ENCODE peak calls at places on chromosome 10, in eight cellular contexts. One of them, this sample, is unnamed. For H3K4me1, the result is how much of the 10 kb centered on the place peaks cover.

GRCh38 chr10:131751827-131752775 is 148.7 kb upstream of the PPP2R2D start:
- DNase-seq in mammary epithelial cell: no peak
- DNase-seq in hepatocyte: no peak
- DNase-seq in SK-N-SH: no peak
- DNase-seq in IMR-90: no peak
- DNase-seq in GM23338: peak
- DNase-seq in HCT116: no peak
- DNase-seq in MM.1S: no peak
- DNase-seq in this sample: no peak

GRCh38 chr10:114313139-114313538 is 74.1 kb downstream of the VWA2 start:
- DNase-seq in mammary epithelial cell: no peak
- DNase-seq in hepatocyte: no peak
- DNase-seq in SK-N-SH: no peak
- DNase-seq in IMR-90: no peak
- DNase-seq in GM23338: no peak
- DNase-seq in HCT116: no peak
- DNase-seq in MM.1S: no peak
- DNase-seq in this sample: no peak

GRCh38 chr10:49541762-49542161 is 2.8 kb upstream of the ERCC6 start:
- DNase-seq in mammary epithelial cell: peak
- DNase-seq in hepatocyte: no peak
- DNase-seq in SK-N-SH: no peak
- DNase-seq in IMR-90: no peak
- DNase-seq in GM23338: peak
- DNase-seq in HCT116: no peak
- DNase-seq in MM.1S: no peak
- DNase-seq in this sample: no peak

GRCh38 chr10:93073539-93074136 is at the start of gene CYP26A1:
- DNase-seq in mammary epithelial cell: peak
- DNase-seq in hepatocyte: no peak
- DNase-seq in SK-N-SH: peak
- DNase-seq in IMR-90: no peak
- DNase-seq in GM23338: peak
- DNase-seq in HCT116: no peak
- DNase-seq in MM.1S: peak
- DNase-seq in this sample: no peak

GRCh38 chr10:71860243-71861029 is 9.4 kb upstream of the PSAP start:
- DNase-seq in mammary epithelial cell: peak
- DNase-seq in hepatocyte: peak
- DNase-seq in SK-N-SH: peak
- DNase-seq in IMR-90: peak
- DNase-seq in GM23338: peak
- DNase-seq in HCT116: peak
- DNase-seq in MM.1S: peak
- DNase-seq in this sample: peak

GRCh38 chr10:44301781-44302400 is 83.0 kb downstream of the CXCL12 start:
- DNase-seq in mammary epithelial cell: no peak
- DNase-seq in hepatocyte: no peak
- DNase-seq in SK-N-SH: no peak
- DNase-seq in IMR-90: peak
- DNase-seq in GM23338: no peak
- DNase-seq in HCT116: no peak
- DNase-seq in MM.1S: no peak
- DNase-seq in this sample: no peak

GRCh38 chr10:30384791-30385201 is 35.7 kb upstream of the MTPAP start:
- DNase-seq in mammary epithelial cell: peak
- DNase-seq in hepatocyte: peak
- DNase-seq in SK-N-SH: peak
- DNase-seq in IMR-90: peak
- DNase-seq in GM23338: peak
- DNase-seq in HCT116: peak
- DNase-seq in MM.1S: peak
- DNase-seq in this sample: peak

GRCh38 chr10:33732176-33733025 is 397.9 kb upstream of the NRP1 start:
- DNase-seq in mammary epithelial cell: no peak
- DNase-seq in hepatocyte: peak
- DNase-seq in SK-N-SH: no peak
- DNase-seq in IMR-90: peak
- DNase-seq in GM23338: no peak
- DNase-seq in HCT116: no peak
- DNase-seq in MM.1S: no peak
- DNase-seq in this sample: no peak

GRCh38 chr10:219731-220472 is 84.6 kb downstream of the ZMYND11 start:
- DNase-seq in mammary epithelial cell: peak
- DNase-seq in hepatocyte: no peak
- DNase-seq in SK-N-SH: no peak
- DNase-seq in IMR-90: no peak
- DNase-seq in GM23338: no peak
- DNase-seq in HCT116: no peak
- DNase-seq in MM.1S: no peak
- DNase-seq in this sample: no peak

GRCh38 chr10:130799532-130799931 is 512.0 kb downstream of the TCERG1L start:
- DNase-seq in mammary epithelial cell: no peak
- DNase-seq in hepatocyte: no peak
- DNase-seq in SK-N-SH: no peak
- DNase-seq in IMR-90: no peak
- DNase-seq in GM23338: no peak
- DNase-seq in HCT116: no peak
- DNase-seq in MM.1S: no peak
- DNase-seq in this sample: no peak

GRCh38 chr10:78367751-78368150 is 334.1 kb downstream of the RPS24 start:
- DNase-seq in mammary epithelial cell: no peak
- DNase-seq in hepatocyte: no peak
- DNase-seq in SK-N-SH: no peak
- DNase-seq in IMR-90: no peak
- DNase-seq in GM23338: no peak
- DNase-seq in HCT116: no peak
- DNase-seq in MM.1S: no peak
- DNase-seq in this sample: no peak

GRCh38 chr10:86756511-86757109 is at the start of gene BMPR1A:
- DNase-seq in mammary epithelial cell: peak
- DNase-seq in hepatocyte: peak
- DNase-seq in SK-N-SH: peak
- DNase-seq in IMR-90: peak
- DNase-seq in GM23338: peak
- DNase-seq in HCT116: no peak
- DNase-seq in MM.1S: no peak
- DNase-seq in this sample: no peak

GRCh38 chr10:31353574-31353973 is 34.6 kb downstream of the ZEB1 start:
- DNase-seq in mammary epithelial cell: peak
- DNase-seq in hepatocyte: peak
- DNase-seq in SK-N-SH: no peak
- DNase-seq in IMR-90: peak
- DNase-seq in GM23338: peak
- DNase-seq in HCT116: peak
- DNase-seq in MM.1S: no peak
- DNase-seq in this sample: no peak

DNA sequence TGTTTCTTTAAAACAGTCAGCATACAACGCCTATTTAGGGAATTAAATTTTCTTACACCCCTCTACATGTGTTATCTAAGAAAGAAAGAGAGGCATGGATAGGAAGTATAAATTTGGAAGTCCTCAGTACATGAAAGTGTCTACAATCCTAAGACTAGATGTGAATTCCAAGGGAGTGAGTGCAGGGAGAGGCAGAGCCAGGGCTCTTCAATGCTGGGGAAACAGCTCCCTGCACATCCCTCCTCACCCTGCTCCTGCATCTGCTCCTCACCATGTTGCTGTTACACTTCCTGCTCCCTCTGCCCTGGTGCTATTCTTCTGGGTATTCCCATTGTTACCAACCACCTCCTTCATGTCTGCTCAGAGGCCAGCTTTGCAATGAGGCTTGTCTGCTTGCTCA is 229.1 kb upstream of the AKR1E2 start:
- DNase-seq in mammary epithelial cell: peak
- DNase-seq in hepatocyte: no peak
- DNase-seq in SK-N-SH: no peak
- DNase-seq in IMR-90: peak
- DNase-seq in GM23338: no peak
- DNase-seq in HCT116: no peak
- DNase-seq in MM.1S: no peak
- DNase-seq in this sample: no peak
- H2AFZ ChIP-seq in mammary epithelial cell: peak
- H2AFZ ChIP-seq in hepatocyte: no peak
- H2AFZ ChIP-seq in SK-N-SH: no peak
- H2AFZ ChIP-seq in IMR-90: peak
- H2AFZ ChIP-seq in GM23338: no peak
- H2AFZ ChIP-seq in HCT116: no peak
- H2AFZ ChIP-seq in MM.1S: no peak
- H2AFZ ChIP-seq in this sample: no peak

GRCh38 chr10:80200259-80200658 is 5.1 kb downstream of the ANXA11 start:
- DNase-seq in mammary epithelial cell: no peak
- DNase-seq in hepatocyte: no peak
- DNase-seq in SK-N-SH: no peak
- DNase-seq in IMR-90: no peak
- DNase-seq in GM23338: no peak
- DNase-seq in HCT116: no peak
- DNase-seq in MM.1S: no peak
- DNase-seq in this sample: no peak

GRCh38 chr10:80199828-80200227 is 5.5 kb downstream of the ANXA11 start:
- DNase-seq in mammary epithelial cell: no peak
- DNase-seq in hepatocyte: peak
- DNase-seq in SK-N-SH: no peak
- DNase-seq in IMR-90: peak
- DNase-seq in GM23338: peak
- DNase-seq in HCT116: no peak
- DNase-seq in MM.1S: no peak
- DNase-seq in this sample: no peak

GRCh38 chr10:80200687-80201086 is 4.7 kb downstream of the ANXA11 start:
- DNase-seq in mammary epithelial cell: no peak
- DNase-seq in hepatocyte: no peak
- DNase-seq in SK-N-SH: no peak
- DNase-seq in IMR-90: no peak
- DNase-seq in GM23338: no peak
- DNase-seq in HCT116: no peak
- DNase-seq in MM.1S: no peak
- DNase-seq in this sample: no peak

GRCh38 chr10:80202934-80203834 is 2.2 kb downstream of the ANXA11 start:
- DNase-seq in mammary epithelial cell: peak
- DNase-seq in hepatocyte: peak
- DNase-seq in SK-N-SH: no peak
- DNase-seq in IMR-90: peak
- DNase-seq in GM23338: peak
- DNase-seq in HCT116: peak
- DNase-seq in MM.1S: peak
- DNase-seq in this sample: peak

DNA sequence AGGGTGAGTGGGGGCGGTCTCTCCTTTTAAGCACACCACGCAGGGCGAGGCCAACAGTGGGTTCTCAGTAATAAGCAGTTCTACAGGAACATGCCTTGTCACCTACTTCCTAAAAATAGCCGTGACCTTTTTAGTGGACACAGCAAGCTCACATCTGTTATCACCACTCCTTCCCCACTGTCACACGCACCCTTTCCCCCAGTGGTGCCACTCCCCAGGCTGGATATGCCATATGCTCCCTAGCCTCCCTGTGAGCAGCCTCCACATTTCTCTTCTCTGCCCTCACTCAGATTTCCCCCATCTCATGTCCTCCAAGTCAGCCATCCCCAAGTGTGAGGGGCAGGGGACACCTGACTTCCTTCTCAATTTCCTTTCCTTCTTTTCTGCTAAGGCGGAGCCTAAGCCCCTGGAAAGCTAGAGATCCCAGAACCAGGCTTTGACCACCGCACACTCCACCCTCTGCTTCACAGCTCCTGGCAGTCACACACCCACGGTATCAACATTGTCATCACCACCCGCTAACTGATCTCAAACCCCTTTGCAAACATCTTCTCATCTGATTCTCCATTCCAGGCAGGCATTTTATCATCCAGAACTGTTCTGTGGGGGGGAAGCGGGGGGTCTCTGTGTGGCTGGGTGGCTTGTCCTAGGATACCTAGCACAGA is 3.6 kb downstream of the ANXA11 start:
- DNase-seq in mammary epithelial cell: no peak
- DNase-seq in hepatocyte: no peak
- DNase-seq in SK-N-SH: no peak
- DNase-seq in IMR-90: no peak
- DNase-seq in GM23338: no peak
- DNase-seq in HCT116: no peak
- DNase-seq in MM.1S: no peak
- DNase-seq in this sample: no peak
- H3K4me3 ChIP-seq in mammary epithelial cell: no peak
- H3K4me3 ChIP-seq in hepatocyte: no peak
- H3K4me3 ChIP-seq in SK-N-SH: no peak
- H3K4me3 ChIP-seq in IMR-90: no peak
- H3K4me3 ChIP-seq in GM23338: no peak
- H3K4me3 ChIP-seq in HCT116: no peak
- H3K4me3 ChIP-seq in MM.1S: no peak
- H3K4me3 ChIP-seq in this sample: no peak

DNA sequence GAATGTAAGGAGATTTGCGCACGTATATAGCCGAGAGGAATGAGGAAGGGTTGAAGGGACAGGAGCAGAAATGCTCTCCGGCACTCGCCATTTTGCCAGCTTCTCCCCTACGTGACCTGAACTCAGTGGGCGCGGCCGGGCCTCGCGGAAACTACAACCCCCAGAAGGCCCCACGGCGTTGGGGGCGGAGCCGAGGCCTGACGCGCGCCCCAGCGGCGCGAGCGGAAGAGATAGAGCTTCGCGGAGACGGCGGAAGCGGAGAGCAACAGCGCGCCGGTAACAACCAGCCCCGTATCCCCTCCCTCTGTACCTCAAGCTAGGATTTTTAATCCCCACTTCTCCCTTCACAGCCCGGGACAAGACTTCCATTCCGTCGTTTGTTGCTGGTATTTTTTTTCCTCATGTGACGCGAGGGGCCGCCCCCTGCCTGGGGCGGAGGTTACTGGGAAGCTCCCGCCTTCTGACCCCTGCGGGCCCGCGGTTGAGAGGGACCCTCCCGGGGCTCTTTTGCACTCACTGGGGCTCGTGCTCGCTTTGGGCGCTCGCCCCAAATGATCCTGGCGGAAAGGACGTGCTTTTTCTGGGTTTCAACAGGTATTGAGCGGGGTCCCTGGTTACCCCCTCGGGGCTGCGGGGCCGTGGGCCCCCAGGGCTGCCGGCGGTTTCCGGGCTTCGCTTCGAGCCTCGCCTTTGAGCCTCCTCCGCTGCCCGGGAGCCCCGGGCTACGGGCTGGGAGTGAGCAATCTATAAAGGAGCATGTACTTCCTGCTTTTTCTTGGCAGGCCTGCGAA is at the start of gene R3HCC1L:
- DNase-seq in mammary epithelial cell: peak
- DNase-seq in hepatocyte: peak
- DNase-seq in SK-N-SH: peak
- DNase-seq in IMR-90: peak
- DNase-seq in GM23338: peak
- DNase-seq in HCT116: peak
- DNase-seq in MM.1S: peak
- DNase-seq in this sample: peak
- H3K4me1 ChIP-seq in mammary epithelial cell: under half
- H3K4me1 ChIP-seq in hepatocyte: under half
- H3K4me1 ChIP-seq in SK-N-SH: under half
- H3K4me1 ChIP-seq in IMR-90: under half
- H3K4me1 ChIP-seq in GM23338: under half
- H3K4me1 ChIP-seq in HCT116: under half
- H3K4me1 ChIP-seq in MM.1S: under half
- H3K4me1 ChIP-seq in this sample: under half

DNA sequence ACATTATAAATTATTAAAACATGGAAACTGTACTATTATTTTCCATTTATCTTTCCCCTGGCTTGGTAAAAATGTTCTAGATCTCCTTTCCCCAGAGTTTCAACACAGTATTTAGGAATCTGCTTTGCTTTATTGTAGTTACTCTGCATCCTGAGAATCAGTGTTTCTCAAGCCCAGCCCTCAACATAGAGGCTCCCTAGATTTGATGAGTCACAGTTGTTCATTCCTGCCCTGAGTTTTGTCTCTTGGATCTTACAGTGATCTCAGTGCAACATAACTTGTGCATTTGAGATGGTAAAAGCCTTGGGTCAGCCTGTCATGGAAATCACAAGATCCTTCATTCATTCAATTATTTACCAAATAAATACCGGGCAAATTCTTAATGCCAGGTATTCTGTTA is 63.0 kb downstream of the VAX1 start:
- DNase-seq in mammary epithelial cell: peak
- DNase-seq in hepatocyte: peak
- DNase-seq in SK-N-SH: no peak
- DNase-seq in IMR-90: peak
- DNase-seq in GM23338: no peak
- DNase-seq in HCT116: no peak
- DNase-seq in MM.1S: no peak
- DNase-seq in this sample: no peak
- H2AFZ ChIP-seq in mammary epithelial cell: no peak
- H2AFZ ChIP-seq in hepatocyte: no peak
- H2AFZ ChIP-seq in SK-N-SH: no peak
- H2AFZ ChIP-seq in IMR-90: no peak
- H2AFZ ChIP-seq in GM23338: no peak
- H2AFZ ChIP-seq in HCT116: peak
- H2AFZ ChIP-seq in MM.1S: no peak
- H2AFZ ChIP-seq in this sample: no peak